ENCODE peak calls at places on chromosome 19, in eight cellular contexts. Z is germinal center; T is AG10803; V is stimulated activated CD8-positive, alpha-beta memory T cell treated with anti-CD3 and anti-CD28 coated beads, Interleukin-2, amount 100 ng/mL, for 1 hour; Y is choroid plexus epithelial cell; K is nucleus accumbens; X is renal cortical epithelial cell; W is fibroblast of lung. A is an unnamed sample.

GRCh38 chr19:35281303-35281702 is 1.0 kb upstream of the HAMP start:
- DNase-seq in Z (no peak), T (no peak), V (no peak), Y (no peak), K (no peak), X (no peak), W (no peak), A (no peak)

GRCh38 chr19:38392707-38393308 is 4.3 kb downstream of the SPRED3 start:
- DNase-seq in Z (no peak), T (no peak), V (no peak), Y (peak; percentile 41), K (no peak), X (peak; percentile 48), W (no peak), A (no peak)

GRCh38 chr19:13149628-13150186 is 468 bp downstream of the STX10 start:
- DNase-seq in Z (no peak), T (peak; percentile 34), V (no peak), Y (peak; percentile 51), K (peak; percentile 61), X (no peak), W (peak; percentile 27), A (no peak)

GRCh38 chr19:55667958-55668357 is 7.1 kb upstream of the EPN1 start:
- DNase-seq in Z (no peak), T (no peak), V (no peak), Y (no peak), K (peak; percentile 56), X (no peak), W (no peak), A (no peak)

GRCh38 chr19:51327066-51327985 is 14.6 kb downstream of the VSIG10L start:
- DNase-seq in Z (peak; percentile 86), T (peak; percentile 32), V (no peak), Y (peak; percentile 60), K (no peak), X (peak; percentile 3), W (peak; percentile 41), A (peak; percentile 25)

GRCh38 chr19:19550454-19550842 is 12.4 kb downstream of the CILP2 start:
- DNase-seq in Z (no peak), T (peak; percentile 73), V (no peak), Y (peak; percentile 53), K (no peak), X (no peak), W (no peak), A (no peak)

GRCh38 chr19:5683177-5683886 is 2.5 kb downstream of the HSD11B1L start:
- DNase-seq in Z (no peak), T (no peak), V (no peak), Y (no peak), K (no peak), X (no peak), W (no peak), A (no peak)

GRCh38 chr19:40322951-40323615 is 25.1 kb downstream of the C19orf47 start:
- DNase-seq in Z (no peak), T (no peak), V (no peak), Y (peak; percentile 80), K (no peak), X (no peak), W (no peak), A (no peak)

GRCh38 chr19:7789447-7789846 is 26.4 kb downstream of the CLEC4M start:
- DNase-seq in Z (peak; percentile 38), T (no peak), V (no peak), Y (no peak), K (no peak), X (no peak), W (no peak), A (no peak)

A was measured in effector memory CD4-positive, alpha-beta T cell.